ENCODE peak calls at places on chromosomes 7 and 10, in eight cellular contexts. P is endothelial cell of umbilical vein; U is NCI-H2081; W is CD8-positive, alpha-beta T cell; V is NCI-H1092; J is AG08395; O is tibial artery; S is activated T-cell treated with anti-CD3 and anti-CD28 coated beads for 1 hour. F is an unnamed sample.

GRCh38 chr7:35454575-35455385 is 200.9 kb upstream of the TBX20 start:
- DNase-seq in P (no peak), U (no peak), W (no peak), V (no peak), J (no peak), O (no peak), S (no peak), F (no peak)

GRCh38 chr7:46352335-46352954 is 431.4 kb upstream of the IGFBP3 start:
- DNase-seq in P (peak; percentile 65), U (peak; percentile 4), W (no peak), V (peak; percentile 21), J (peak; percentile 76), O (no peak), S (no peak), F (peak; percentile 81)

GRCh38 chr10:34759837-34760215 is 55.3 kb downstream of the PARD3 start:
- DNase-seq in P (no peak), U (no peak), W (no peak), V (no peak), J (no peak), O (no peak), S (no peak), F (no peak)

GRCh38 chr7:121547341-121548092 is 151.4 kb upstream of the FAM3C start:
- DNase-seq in P (peak; percentile 67), U (peak; percentile 72), W (no peak), V (peak; percentile 60), J (peak; percentile 70), O (no peak), S (no peak), F (peak; percentile 88)

GRCh38 chr7:45229130-45229920 is 71.7 kb downstream of the RAMP3 start:
- DNase-seq in P (no peak), U (no peak), W (no peak), V (no peak), J (no peak), O (no peak), S (no peak), F (no peak)

GRCh38 chr7:100546868-100547800 is 8.1 kb downstream of the AGFG2 start:
- DNase-seq in P (peak; percentile 50), U (peak; percentile 89), W (no peak), V (peak; percentile 74), J (no peak), O (no peak), S (no peak), F (no peak)

GRCh38 chr10:74165530-74165901 is 14.5 kb downstream of the ADK start:
- DNase-seq in P (peak; percentile 75), U (no peak), W (no peak), V (no peak), J (no peak), O (no peak), S (no peak), F (no peak)

GRCh38 chr7:142383826-142384507 is 126.1 kb upstream of the PRSS58 start:
- DNase-seq in P (no peak), U (no peak), W (no peak), V (no peak), J (no peak), O (no peak), S (no peak), F (no peak)

GRCh38 chr10:125396651-125397050 is 236.3 kb upstream of the CTBP2 start:
- DNase-seq in P (no peak), U (no peak), W (no peak), V (no peak), J (peak; percentile 44), O (no peak), S (no peak), F (no peak)

GRCh38 chr7:105047932-105048331 is 33.9 kb downstream of the KMT2E start:
- DNase-seq in P (no peak), U (no peak), W (no peak), V (no peak), J (no peak), O (no peak), S (no peak), F (no peak)

GRCh38 chr7:138116156-138116555 is 39.9 kb downstream of the AKR1D1 start:
- DNase-seq in P (no peak), U (no peak), W (no peak), V (no peak), J (no peak), O (no peak), S (no peak), F (peak; percentile 65)

GRCh38 chr10:22253578-22253882 is 35.7 kb upstream of the EBLN1 start:
- DNase-seq in P (peak; percentile 6), U (no peak), W (peak; percentile 33), V (no peak), J (no peak), O (peak; percentile 70), S (peak; percentile 42), F (no peak)

GRCh38 chr10:86361134-86362128 is 5.2 kb downstream of the GRID1 start:
- DNase-seq in P (no peak), U (no peak), W (no peak), V (no peak), J (no peak), O (peak; percentile 50), S (no peak), F (no peak)

GRCh38 chr10:70575874-70576802 is 26.4 kb downstream of the PRF1 start:
- DNase-seq in P (no peak), U (no peak), W (no peak), V (peak; percentile 71), J (peak; percentile 45), O (peak; percentile 67), S (no peak), F (no peak)

GRCh38 chr10:125719173-125720001 is at the start of gene EDRF1:
- DNase-seq in P (peak; percentile 100), U (peak; percentile 97), W (peak; percentile 99), V (peak; percentile 96), J (peak; percentile 99), O (peak; percentile 100), S (peak; percentile 98), F (peak; percentile 95)

GRCh38 chr7:33757563-33758165 is 147.7 kb upstream of the BMPER start:
- DNase-seq in P (peak; percentile 58), U (peak; percentile 60), W (no peak), V (peak; percentile 18), J (peak; percentile 49), O (no peak), S (no peak), F (peak; percentile 68)

GRCh38 chr10:91340613-91341362 is 69.4 kb upstream of the HECTD2 start:
- DNase-seq in P (peak; percentile 94), U (peak; percentile 73), W (no peak), V (peak; percentile 9), J (peak; percentile 90), O (peak; percentile 69), S (no peak), F (peak; percentile 72)

GRCh38 chr7:97094531-97094930 is 23.0 kb upstream of the SDHAF3 start:
- DNase-seq in P (no peak), U (peak; percentile 60), W (no peak), V (no peak), J (no peak), O (no peak), S (no peak), F (peak; percentile 90)

GRCh38 chr7:71591876-71592275 is 459.9 kb downstream of the GALNT17 start:
- DNase-seq in P (no peak), U (no peak), W (no peak), V (no peak), J (no peak), O (no peak), S (no peak), F (no peak)

GRCh38 chr10:13390604-13391522 is 42.8 kb upstream of the SEPHS1 start:
- DNase-seq in P (peak; percentile 25), U (no peak), W (no peak), V (no peak), J (no peak), O (no peak), S (no peak), F (no peak)

GRCh38 chr10:60711496-60711895 is 66.8 kb upstream of the CDK1 start:
- DNase-seq in P (no peak), U (no peak), W (no peak), V (no peak), J (no peak), O (no peak), S (no peak), F (no peak)

GRCh38 chr7:128356546-128357365 is 4.7 kb downstream of the PRRT4 start:
- DNase-seq in P (no peak), U (no peak), W (no peak), V (no peak), J (no peak), O (no peak), S (no peak), F (no peak)

F was measured in COLO829.